ENCODE peak calls at places on chromosomes 2 and 18, in six cellular contexts. Q is dorsolateral prefrontal cortex, J is KBM-7, Z is neural crest cell, C is NB4, G is HFFc6. V is an unnamed sample.
A peak's percentile ranks its signal among the peaks of the same experiment; 100 is the strongest.

GRCh38 chr2:110852541-110853263 is 120.3 kb downstream of the ACOXL start:
- DNase-seq in Q (no peak), J (no peak), Z (no peak), C (no peak), G (peak; percentile 5), V (no peak)

GRCh38 chr2:126849991-126850535 is 48.6 kb upstream of the TEX51 start:
- DNase-seq in Q (no peak), J (no peak), Z (no peak), C (no peak), G (no peak), V (no peak)

GRCh38 chr2:158912122-158912521 is 56.3 kb upstream of the TANC1 start:
- DNase-seq in Q (no peak), J (peak; percentile 59), Z (no peak), C (peak; percentile 78), G (no peak), V (no peak)

GRCh38 chr2:86788172-86788571 is 2.5 kb downstream of the CD8A start:
- DNase-seq in Q (no peak), J (no peak), Z (no peak), C (no peak), G (no peak), V (no peak)

GRCh38 chr2:240441326-240441992 is 6.0 kb downstream of the GPC1 start:
- DNase-seq in Q (no peak), J (no peak), Z (no peak), C (no peak), G (no peak), V (no peak)

GRCh38 chr2:239328306-239329191 is 72.3 kb downstream of the HDAC4 start:
- DNase-seq in Q (no peak), J (no peak), Z (no peak), C (no peak), G (peak; percentile 70), V (no peak)

GRCh38 chr2:74440378-74441110 is 1.2 kb downstream of the RTKN start:
- DNase-seq in Q (peak; percentile 82), J (peak; percentile 93), Z (peak; percentile 85), C (peak; percentile 92), G (peak; percentile 67), V (peak; percentile 93)

GRCh38 chr2:15050483-15050882 is 418.0 kb downstream of the LRATD1 start:
- DNase-seq in Q (no peak), J (no peak), Z (no peak), C (no peak), G (no peak), V (no peak)

GRCh38 chr18:42941860-42942259 is 173.6 kb downstream of the RIT2 start:
- DNase-seq in Q (no peak), J (no peak), Z (no peak), C (no peak), G (no peak), V (no peak)

GRCh38 chr2:85585781-85586105 is 1.5 kb downstream of the VAMP5 start:
- DNase-seq in Q (no peak), J (peak; percentile 42), Z (no peak), C (no peak), G (peak; percentile 56), V (no peak)

GRCh38 chr18:25648724-25649260 is 296.8 kb upstream of the ZNF521 start:
- DNase-seq in Q (no peak), J (no peak), Z (no peak), C (no peak), G (no peak), V (no peak)

GRCh38 chr18:21191596-21192307 is 50.3 kb upstream of the GREB1L start:
- DNase-seq in Q (peak; percentile 85), J (peak; percentile 62), Z (peak; percentile 57), C (peak; percentile 67), G (peak; percentile 63), V (peak; percentile 77)

GRCh38 chr2:88540346-88540745 is 86.9 kb downstream of the EIF2AK3 start:
- DNase-seq in Q (no peak), J (no peak), Z (no peak), C (peak; percentile 20), G (peak; percentile 66), V (no peak)

GRCh38 chr2:80242355-80242910 is 62.1 kb downstream of the LRRTM1 start:
- DNase-seq in Q (no peak), J (no peak), Z (no peak), C (no peak), G (no peak), V (no peak)

GRCh38 chr18:27750014-27750413 is 426.9 kb downstream of the CDH2 start:
- DNase-seq in Q (peak; percentile 39), J (peak; percentile 32), Z (peak; percentile 53), C (peak; percentile 49), G (peak; percentile 73), V (peak; percentile 73)

GRCh38 chr2:128086244-128086643 is 4.8 kb upstream of the UGGT1 start:
- DNase-seq in Q (no peak), J (no peak), Z (no peak), C (peak; percentile 31), G (no peak), V (no peak)

GRCh38 chr2:40412456-40412855 is 39.4 kb downstream of the SLC8A1 start:
- DNase-seq in Q (no peak), J (no peak), Z (no peak), C (no peak), G (no peak), V (no peak)